ENCODE peak calls at places on chromosome 13, in six cellular contexts. D, J, X, N, F and T are unnamed samples.

GRCh38 chr13:20221772-20222171 is 10.3 kb downstream of the GJB6 start:
- DNase-seq in X (no peak), D (no peak), J (no peak), F (no peak), N (no peak), T (no peak)

GRCh38 chr13:61954092-61954491 is 538.4 kb upstream of the PCDH20 start:
- DNase-seq in J (no peak), N (no peak), F (peak; percentile 19), D (peak; percentile 52), X (peak; percentile 44), T (no peak)

GRCh38 chr13:66803013-66803739 is 427.0 kb downstream of the PCDH9 start:
- DNase-seq in J (no peak), D (no peak), N (no peak), F (no peak), X (no peak), T (no peak)

GRCh38 chr13:45137501-45137880 is 17.2 kb downstream of the GTF2F2 start:
- DNase-seq in X (no peak), J (no peak), F (no peak), D (no peak), N (no peak), T (no peak)

GRCh38 chr13:114124921-114125320 is 7.5 kb downstream of the RASA3 start:
- DNase-seq in D (no peak), X (peak; percentile 80), F (no peak), N (peak; percentile 98), J (no peak), T (peak; percentile 67)

GRCh38 chr13:24396821-24397220 is 87.4 kb downstream of the C1QTNF9 start:
- DNase-seq in N (no peak), F (no peak), D (no peak), J (no peak), X (no peak), T (no peak)

GRCh38 chr13:30376426-30377311 is 45.6 kb upstream of the UBE2L5 start:
- DNase-seq in J (no peak), F (no peak), X (no peak), D (peak; percentile 92), N (no peak), T (peak; percentile 70)

GRCh38 chr13:81929988-81930387 is 1589.1 kb upstream of the SPRY2 start:
- DNase-seq in N (no peak), J (no peak), F (no peak), X (peak; percentile 26), D (peak; percentile 70), T (no peak)

GRCh38 chr13:102654786-102655185 is 40.1 kb downstream of the METTL21C start:
- DNase-seq in D (no peak), N (no peak), X (no peak), F (no peak), J (no peak), T (no peak)

GRCh38 chr13:45521292-45521691 is 56.6 kb downstream of the COG3 start:
- DNase-seq in N (no peak), F (no peak), D (peak; percentile 14), X (peak; percentile 77), J (no peak), T (no peak)

GRCh38 chr13:106534844-106535551 is 464 bp downstream of the EFNB2 start:
- DNase-seq in D (peak; percentile 37), J (no peak), F (no peak), N (no peak), X (peak; percentile 47), T (peak; percentile 67)

GRCh38 chr13:26475176-26476110 is 82.0 kb upstream of the WASF3 start:
- DNase-seq in J (no peak), N (no peak), D (no peak), F (no peak), X (no peak), T (no peak)

GRCh38 chr13:23810842-23811241 is 78.4 kb downstream of the MIPEP start:
- DNase-seq in F (no peak), X (no peak), D (peak; percentile 9), N (no peak), J (no peak), T (peak; percentile 31)

GRCh38 chr13:38814331-38814730 is 127.5 kb downstream of the FREM2 start:
- DNase-seq in F (no peak), X (no peak), J (no peak), D (no peak), N (no peak), T (no peak)

GRCh38 chr13:39538826-39539555 is 64.0 kb downstream of the LHFPL6 start:
- DNase-seq in X (peak; percentile 60), J (no peak), N (no peak), F (no peak), D (no peak), T (no peak)

GRCh38 chr13:107518292-107518691 is 697.0 kb downstream of the LIG4 start:
- DNase-seq in N (no peak), D (peak; percentile 61), F (no peak), J (no peak), X (peak; percentile 45), T (no peak)

GRCh38 chr13:99575376-99575775 is 74.1 kb downstream of the TM9SF2 start:
- DNase-seq in N (no peak), J (no peak), F (no peak), D (no peak), X (no peak), T (no peak)

GRCh38 chr13:99572921-99573320 is 71.6 kb downstream of the TM9SF2 start:
- DNase-seq in N (no peak), D (no peak), X (no peak), F (no peak), J (no peak), T (no peak)

GRCh38 chr13:99582511-99582910 is 81.2 kb downstream of the TM9SF2 start:
- DNase-seq in J (no peak), F (no peak), D (no peak), X (no peak), N (no peak), T (no peak)

GRCh38 chr13:99580500-99581268 is 79.4 kb downstream of the TM9SF2 start:
- DNase-seq in D (no peak), J (no peak), X (no peak), F (no peak), N (no peak), T (no peak)

GRCh38 chr13:99577934-99578917 is 77.0 kb downstream of the TM9SF2 start:
- DNase-seq in X (no peak), D (no peak), J (no peak), F (no peak), N (no peak), T (no peak)
- TF ChIP-seq CTCF in X (peak; percentile 41), D (peak; percentile 36), J (peak; percentile 28), F (peak; percentile 35), N (peak; percentile 24), T (no peak)

DNA sequence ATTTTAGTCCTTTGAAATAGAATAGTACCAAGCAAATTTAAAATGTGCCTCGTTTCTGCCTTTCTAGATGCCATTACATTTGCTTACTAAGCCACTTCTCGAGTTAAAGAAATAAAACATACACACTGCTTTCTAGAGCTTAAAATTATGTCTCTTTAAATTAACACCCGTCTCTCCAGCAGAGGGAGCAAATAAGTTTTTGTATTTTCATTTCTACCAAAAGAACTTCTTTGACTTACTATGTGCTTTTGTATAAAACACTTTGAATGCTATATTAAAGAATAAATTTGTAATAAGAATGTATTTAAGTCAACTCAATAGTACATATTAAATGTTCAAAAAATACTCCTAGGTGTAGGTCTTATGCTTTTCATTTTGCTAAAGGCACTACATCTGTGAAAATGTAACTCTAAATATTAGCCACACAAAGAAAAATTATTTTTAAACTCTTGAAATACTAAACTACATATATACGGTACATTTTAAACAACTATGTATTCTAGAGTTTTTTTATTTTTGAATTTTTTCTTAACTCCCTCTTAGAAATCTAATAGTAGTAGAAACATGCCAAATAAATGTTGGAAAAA is 269.3 kb upstream of the MIR17HG start:
- DNase-seq in D (peak; percentile 44), X (peak; percentile 22), F (no peak), J (no peak), N (no peak), T (peak; percentile 13)
- TF ChIP-seq CTCF in D (peak; percentile 42), X (peak; percentile 33), F (peak; percentile 55), J (peak; percentile 29), N (peak; percentile 42), T (no peak)

GRCh38 chr13:56558698-56559320 is 581.9 kb upstream of the PRR20A start:
- DNase-seq in X (no peak), D (no peak), J (no peak), F (no peak), N (no peak), T (no peak)

GRCh38 chr13:56561327-56561726 is 579.4 kb upstream of the PRR20A start:
- DNase-seq in J (no peak), F (no peak), X (no peak), D (peak; percentile 2), N (no peak), T (no peak)
- TF ChIP-seq CTCF in J (no peak), F (no peak), X (no peak), D (no peak), N (peak; percentile 39), T (no peak)

DNA sequence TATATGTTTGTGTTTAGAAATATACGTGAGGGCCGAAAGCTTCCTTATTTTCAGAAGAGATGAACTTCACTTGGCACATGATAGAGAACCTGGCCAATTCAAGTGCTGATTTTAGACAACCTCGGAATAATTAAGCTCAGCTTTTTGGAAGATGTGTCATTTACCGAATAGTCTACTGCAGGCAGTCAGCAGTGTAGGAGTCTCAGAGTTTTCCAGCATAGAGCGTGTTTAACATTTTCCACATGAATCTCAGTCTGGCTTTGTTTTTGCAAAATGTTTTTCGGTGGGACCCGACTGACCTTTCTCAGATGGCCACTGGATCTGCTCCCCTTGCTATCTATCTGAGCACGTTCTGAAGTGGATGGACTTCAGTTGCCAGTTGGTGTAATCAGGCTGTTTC is 4.7 kb downstream of the RNASEH2B start:
- DNase-seq in D (no peak), N (no peak), X (peak; percentile 16), F (no peak), J (no peak), T (no peak)
- TF ChIP-seq CTCF in D (no peak), N (no peak), X (no peak), F (no peak), J (no peak), T (no peak)

GRCh38 chr13:75442736-75443234 is 39.2 kb downstream of the TBC1D4 start:
- DNase-seq in F (no peak), D (no peak), N (no peak), J (no peak), X (no peak), T (no peak)
- TF ChIP-seq CTCF in F (no peak), D (no peak), N (no peak), J (no peak), X (no peak), T (no peak)

DNA sequence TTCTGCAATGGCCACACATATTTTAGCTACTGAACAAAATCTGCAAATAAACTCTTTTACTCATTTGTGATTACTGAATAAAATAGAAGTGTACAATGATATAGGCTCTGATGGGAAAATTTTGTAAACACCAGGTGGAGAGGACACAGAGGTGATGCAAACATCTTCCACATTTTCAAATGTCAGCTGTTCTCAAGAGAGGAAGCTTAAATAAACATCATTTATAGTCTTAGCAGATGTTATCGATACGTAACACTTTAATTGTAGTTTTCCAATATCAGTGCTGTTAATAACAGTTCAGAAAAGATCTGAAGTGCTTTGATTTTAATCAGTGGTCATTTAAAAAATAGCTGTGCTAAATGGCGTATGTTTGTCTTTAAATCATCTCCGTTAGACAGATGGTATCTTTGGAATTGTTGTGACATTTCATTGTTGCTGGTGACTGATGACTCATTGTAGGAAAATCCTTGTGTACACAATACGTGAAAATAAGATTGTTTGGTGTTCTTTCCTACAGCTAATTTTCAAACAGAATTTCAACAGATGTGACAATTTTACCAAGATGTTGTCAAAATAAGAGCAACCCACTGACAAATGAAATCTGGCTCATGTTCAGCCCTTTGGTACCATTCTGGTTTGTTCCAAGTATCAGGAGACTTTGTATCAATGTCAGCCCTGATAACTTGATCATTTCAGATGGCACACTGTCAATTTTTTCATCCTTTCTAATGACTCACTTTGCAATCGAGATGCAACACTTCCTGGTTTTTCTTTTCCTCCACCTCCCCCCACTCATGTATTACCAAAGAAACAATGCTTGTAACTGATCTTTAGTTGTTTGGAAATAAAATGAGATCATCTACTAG is 516.0 kb downstream of the DCT start:
- DNase-seq in D (no peak), N (no peak), X (peak; percentile 46), J (no peak), F (no peak), T (no peak)
- TF ChIP-seq CTCF in D (no peak), N (no peak), X (no peak), J (no peak), F (no peak), T (no peak)